ENCODE peak calls at places on chromosomes 12 and 14, in four cellular contexts. S, Z, G and C are unnamed samples.

GRCh38 chr12:114668151-114668891 is 15.7 kb downstream of the TBX3 start:
- DNase-seq in G (peak; percentile 75), S (peak; percentile 61), Z (peak; percentile 93), C (no peak)

GRCh38 chr14:54652188-54652889 is 85.4 kb downstream of the SAMD4A start:
- DNase-seq in Z (peak; percentile 91), S (peak; percentile 86), G (no peak), C (peak; percentile 78)

GRCh38 chr12:88960213-88960878 is 380.1 kb upstream of the KITLG start:
- DNase-seq in Z (peak; percentile 59), G (no peak), S (peak; percentile 91), C (no peak)

GRCh38 chr12:108482717-108483212 is 32.3 kb upstream of the FICD start:
- DNase-seq in Z (no peak), G (peak; percentile 82), S (no peak), C (peak; percentile 20)

GRCh38 chr12:108815369-108815768 is 42.0 kb downstream of the SSH1 start:
- DNase-seq in Z (no peak), S (no peak), G (no peak), C (no peak)

GRCh38 chr12:24845615-24846014 is 103.3 kb downstream of the BCAT1 start:
- DNase-seq in G (no peak), Z (no peak), S (no peak), C (no peak)

GRCh38 chr12:115960-116915 is 49.7 kb downstream of the IQSEC3 start:
- DNase-seq in Z (no peak), G (no peak), S (no peak), C (no peak)

GRCh38 chr12:106527356-106527755 is 55.4 kb upstream of the RFX4 start:
- DNase-seq in G (no peak), Z (no peak), S (no peak), C (no peak)

GRCh38 chr12:48118491-48118890 is 673 bp upstream of the PFKM start:
- DNase-seq in G (peak; percentile 61), S (no peak), Z (no peak), C (no peak)

GRCh38 chr14:36675581-36675980 is 13.9 kb downstream of the PAX9 start:
- DNase-seq in Z (no peak), S (no peak), G (no peak), C (no peak)

GRCh38 chr14:86574026-86574777 is 1044.3 kb downstream of the FLRT2 start:
- DNase-seq in Z (peak; percentile 0), G (no peak), S (no peak), C (peak; percentile 18)

GRCh38 chr14:101116486-101117130 is 213.1 kb upstream of the RTL1 start:
- DNase-seq in Z (no peak), S (no peak), G (no peak), C (no peak)

GRCh38 chr12:3199551-3200031 is 122.4 kb downstream of the TSPAN9 start:
- DNase-seq in G (no peak), Z (no peak), S (no peak), C (no peak)

GRCh38 chr14:32007755-32008374 is 69.2 kb upstream of the ARHGAP5 start:
- DNase-seq in S (no peak), Z (no peak), G (no peak), C (no peak)

GRCh38 chr14:75877292-75877691 is 104.5 kb downstream of the TGFB3 start:
- DNase-seq in S (no peak), G (no peak), Z (no peak), C (no peak)

GRCh38 chr14:63182967-63183366 is 21.3 kb upstream of the RHOJ start:
- DNase-seq in Z (no peak), G (no peak), S (no peak), C (no peak)

GRCh38 chr14:56608682-56609081 is 29.1 kb downstream of the TMEM260 start:
- DNase-seq in Z (no peak), G (no peak), S (peak; percentile 19), C (no peak)

GRCh38 chr12:49703647-49704137 is 3.5 kb downstream of the FMNL3 start:
- DNase-seq in Z (no peak), S (no peak), G (peak; percentile 41), C (no peak)

GRCh38 chr14:60723218-60724079 is 702 bp downstream of the SIX4 start:
- DNase-seq in G (peak; percentile 41), S (no peak), Z (no peak), C (no peak)

GRCh38 chr12:98823012-98823411 is 177.9 kb downstream of the APAF1 start:
- DNase-seq in Z (peak; percentile 13), S (no peak), G (no peak), C (no peak)

GRCh38 chr14:62661818-62662217 is 383.4 kb downstream of the KCNH5 start:
- DNase-seq in Z (no peak), S (no peak), G (no peak), C (no peak)

GRCh38 chr12:109920266-109920780 is 20.2 kb downstream of the TCHP start:
- DNase-seq in Z (no peak), G (no peak), S (no peak), C (no peak)

GRCh38 chr12:47983541-47984115 is 20.2 kb downstream of the TMEM106C start:
- DNase-seq in S (no peak), Z (no peak), G (no peak), C (no peak)

GRCh38 chr12:41663487-41664258 is 475.6 kb downstream of the PDZRN4 start:
- DNase-seq in Z (peak; percentile 28), G (no peak), S (peak; percentile 16), C (no peak)

GRCh38 chr12:15928870-15929571 is 17.9 kb downstream of the DERA start:
- DNase-seq in G (no peak), S (no peak), Z (no peak), C (no peak)

GRCh38 chr14:100770046-100770445 is 43.4 kb downstream of the DLK1 start:
- DNase-seq in S (no peak), G (no peak), Z (no peak), C (no peak)

GRCh38 chr12:106879612-106880011 is 76.1 kb upstream of the TMEM263 start:
- DNase-seq in S (no peak), Z (no peak), G (no peak), C (no peak)

GRCh38 chr12:114316076-114316475 is 89.9 kb downstream of the TBX5 start:
- DNase-seq in Z (no peak), G (no peak), S (no peak), C (no peak)

GRCh38 chr14:51715250-51715649 is 63.5 kb downstream of the FRMD6 start:
- DNase-seq in G (peak; percentile 2), Z (no peak), S (no peak), C (no peak)

GRCh38 chr12:97940629-97941028 is 478.0 kb downstream of the RMST start:
- DNase-seq in Z (no peak), S (no peak), G (no peak), C (no peak)

GRCh38 chr14:72111921-72112320 is 179.7 kb downstream of the RGS6 start:
- DNase-seq in S (no peak), Z (no peak), G (no peak), C (no peak)

GRCh38 chr14:100306506-100307214 is 416 bp upstream of the SLC25A29 start:
- DNase-seq in G (peak; percentile 85), Z (peak; percentile 70), S (peak; percentile 54), C (no peak)

GRCh38 chr12:104790296-104791125 is 167.6 kb downstream of the SLC41A2 start:
- DNase-seq in G (peak; percentile 75), S (peak; percentile 22), Z (peak; percentile 5), C (peak; percentile 15)

GRCh38 chr14:104821971-104822608 is 21.2 kb downstream of the ZBTB42 start:
- DNase-seq in Z (no peak), G (no peak), S (no peak), C (no peak)

GRCh38 chr12:116502989-116503496 is 56.1 kb upstream of the MAP1LC3B2 start:
- DNase-seq in S (no peak), Z (peak; percentile 63), G (peak; percentile 20), C (no peak)

GRCh38 chr12:55876110-55876509 is 33.4 kb upstream of the MMP19 start:
- DNase-seq in G (no peak), Z (no peak), S (no peak), C (no peak)
- H3K27ac ChIP-seq in G (no peak overlapping the region), Z (no peak overlapping the region), S (no peak overlapping the region), C (no peak overlapping the region)

DNA sequence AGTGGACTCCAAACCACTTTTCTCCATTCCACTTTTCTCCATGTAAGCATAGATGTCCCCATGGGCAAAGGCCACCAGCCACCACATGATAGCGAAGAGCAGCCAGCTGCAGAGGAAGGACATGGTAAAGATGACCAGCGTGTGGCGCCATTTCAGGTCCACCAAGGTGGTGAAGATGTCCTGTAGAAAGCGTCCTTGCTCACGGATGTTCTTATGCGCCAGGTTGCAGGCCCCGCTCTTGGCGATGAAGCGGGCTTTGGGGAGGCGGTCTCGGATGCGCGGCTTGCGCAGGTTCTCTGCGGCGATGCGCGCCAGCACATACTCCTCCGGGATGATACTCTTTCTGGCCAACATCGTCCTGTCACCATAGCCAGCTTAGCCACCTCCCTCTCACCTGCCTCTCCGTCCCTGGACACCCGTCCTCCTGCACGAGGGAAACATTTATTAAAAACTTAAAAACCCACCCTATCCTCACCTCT is 1.2 kb downstream of the KCNJ8 start:
- DNase-seq in G (peak; percentile 75), Z (no peak), S (peak; percentile 3), C (no peak)
- TF ChIP-seq CTCF in G (peak; percentile 49), Z (peak; percentile 51), S (no peak), C (peak; percentile 14)

GRCh38 chr12:22525426-22525825 is 18.9 kb downstream of the C2CD5 start:
- DNase-seq in G (no peak), Z (no peak), S (no peak), C (no peak)
- TF ChIP-seq TCF7L2 in G (no peak), Z (no peak), S (no peak), C (no peak)

DNA sequence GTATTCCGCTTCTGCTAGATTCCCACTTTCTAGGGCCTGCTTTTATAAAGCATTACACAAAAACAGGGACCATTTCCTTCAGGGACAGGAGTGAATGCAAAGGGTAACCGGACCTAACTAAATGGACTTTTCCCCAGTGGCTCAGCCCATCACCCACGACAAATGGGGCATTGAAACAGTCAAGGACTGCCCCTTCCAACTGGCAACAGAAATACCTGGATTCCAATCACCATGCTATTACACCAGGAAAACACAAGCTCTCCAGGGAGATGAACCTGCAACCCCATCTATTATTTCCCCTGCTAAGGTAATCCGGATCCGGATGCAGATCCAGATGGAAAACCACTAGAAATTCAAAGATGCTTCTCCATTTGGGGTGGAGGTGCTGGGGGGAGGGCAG is 1.0 kb downstream of the MPHOSPH9 start:
- DNase-seq in S (no peak), G (no peak), Z (peak; percentile 30), C (no peak)
- H3K27ac ChIP-seq in S (peak overlapping the region; percentile 77), G (peak overlapping the region; percentile 94), Z (peak overlapping the region; percentile 89), C (peak overlapping the region; percentile 94)

DNA sequence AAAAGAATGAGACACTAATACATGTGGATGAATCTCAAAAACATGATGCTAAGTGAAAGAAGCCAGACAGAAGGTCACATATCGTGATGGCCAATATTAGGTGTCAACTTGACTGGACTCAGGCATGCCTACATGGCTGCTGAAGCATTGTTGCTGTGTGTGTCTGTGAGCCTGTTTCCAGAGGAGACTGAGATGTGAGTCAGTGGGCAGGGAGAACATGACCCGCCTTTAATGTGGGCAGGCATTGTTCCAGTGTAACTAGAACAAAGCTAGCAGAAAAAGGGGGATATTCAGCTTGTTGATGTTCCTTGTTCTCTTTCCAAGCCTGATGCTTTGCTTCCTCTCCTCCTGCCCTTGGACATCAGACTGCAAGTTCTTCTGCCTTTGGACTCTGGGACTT is 47.6 kb downstream of the DCAF5 start:
- DNase-seq in Z (no peak), G (no peak), S (peak; percentile 13), C (no peak)
- TF ChIP-seq CTCF in Z (no peak), G (no peak), S (no peak), C (no peak)

GRCh38 chr12:93441111-93441616 is 583 bp downstream of the UBE2N start:
- DNase-seq in G (peak; percentile 52), Z (no peak), S (no peak), C (no peak)
- TF ChIP-seq TCF7L2 in G (no peak), Z (no peak), S (no peak), C (no peak)